ENCODE peak calls at places on chromosome 13, in four cellular contexts. One of them, this sample, is unnamed.

GRCh38 chr13:102132896-102133295 is 269.0 kb downstream of the FGF14 start:
- DNase-seq in AG10803: no peak
- DNase-seq in AG04450: no peak
- DNase-seq in omental fat pad: no peak
- DNase-seq in this sample: no peak

GRCh38 chr13:103184413-103184812 is 118.2 kb upstream of the SLC10A2 start:
- DNase-seq in AG10803: no peak
- DNase-seq in omental fat pad: no peak
- DNase-seq in AG04450: no peak
- DNase-seq in this sample: no peak

GRCh38 chr13:32318072-32318471 is 2.8 kb downstream of the BRCA2 start:
- DNase-seq in AG10803: peak
- DNase-seq in omental fat pad: no peak
- DNase-seq in AG04450: no peak
- DNase-seq in this sample: no peak

GRCh38 chr13:101554420-101555125 is 102.1 kb downstream of the ITGBL1 start:
- DNase-seq in AG10803: peak
- DNase-seq in omental fat pad: no peak
- DNase-seq in AG04450: no peak
- DNase-seq in this sample: no peak

GRCh38 chr13:73141292-73141771 is 82.5 kb downstream of the KLF5 start:
- DNase-seq in AG04450: no peak
- DNase-seq in AG10803: no peak
- DNase-seq in omental fat pad: no peak
- DNase-seq in this sample: no peak

GRCh38 chr13:106423530-106423929 is 111.9 kb downstream of the EFNB2 start:
- DNase-seq in AG04450: no peak
- DNase-seq in omental fat pad: no peak
- DNase-seq in AG10803: no peak
- DNase-seq in this sample: no peak

GRCh38 chr13:40515702-40516101 is 150.7 kb downstream of the FOXO1 start:
- DNase-seq in omental fat pad: no peak
- DNase-seq in AG04450: no peak
- DNase-seq in AG10803: no peak
- DNase-seq in this sample: no peak

GRCh38 chr13:66509176-66509575 is 721.0 kb downstream of the PCDH9 start:
- DNase-seq in AG10803: no peak
- DNase-seq in omental fat pad: no peak
- DNase-seq in AG04450: no peak
- DNase-seq in this sample: no peak

GRCh38 chr13:35293579-35293978 is 182.9 kb downstream of the MAB21L1 start:
- DNase-seq in omental fat pad: no peak
- DNase-seq in AG04450: no peak
- DNase-seq in AG10803: no peak
- DNase-seq in this sample: no peak

GRCh38 chr13:79779061-79779460 is 298.1 kb downstream of the NDFIP2 start:
- DNase-seq in AG10803: no peak
- DNase-seq in AG04450: no peak
- DNase-seq in omental fat pad: no peak
- DNase-seq in this sample: no peak

GRCh38 chr13:51663980-51664957 is 80.0 kb downstream of the WDFY2 start:
- DNase-seq in AG04450: no peak
- DNase-seq in omental fat pad: no peak
- DNase-seq in AG10803: peak
- DNase-seq in this sample: no peak

GRCh38 chr13:111533900-111534645 is 213.6 kb downstream of the TEX29 start:
- DNase-seq in AG10803: no peak
- DNase-seq in omental fat pad: no peak
- DNase-seq in AG04450: no peak
- DNase-seq in this sample: no peak

GRCh38 chr13:33536639-33537425 is 251.3 kb upstream of the STARD13 start:
- DNase-seq in omental fat pad: no peak
- DNase-seq in AG10803: peak
- DNase-seq in AG04450: peak
- DNase-seq in this sample: peak

GRCh38 chr13:28568286-28568685 is 73.4 kb upstream of the FLT1 start:
- DNase-seq in AG10803: peak
- DNase-seq in omental fat pad: no peak
- DNase-seq in AG04450: peak
- DNase-seq in this sample: no peak

GRCh38 chr13:24041822-24042221 is 118.7 kb upstream of the SPATA13 start:
- DNase-seq in AG10803: no peak
- DNase-seq in omental fat pad: no peak
- DNase-seq in AG04450: no peak
- DNase-seq in this sample: no peak

GRCh38 chr13:49855930-49856329 is 63.4 kb upstream of the KPNA3 start:
- DNase-seq in AG10803: no peak
- DNase-seq in AG04450: no peak
- DNase-seq in omental fat pad: no peak
- DNase-seq in this sample: no peak

GRCh38 chr13:94784066-94784465 is 71.7 kb upstream of the SOX21 start:
- DNase-seq in AG04450: no peak
- DNase-seq in AG10803: peak
- DNase-seq in omental fat pad: no peak
- DNase-seq in this sample: peak

GRCh38 chr13:95235199-95235726 is 66.0 kb downstream of the ABCC4 start:
- DNase-seq in AG04450: no peak
- DNase-seq in omental fat pad: no peak
- DNase-seq in AG10803: no peak
- DNase-seq in this sample: no peak

GRCh38 chr13:102770435-102770834 is 3.2 kb downstream of the TEX30 start:
- DNase-seq in AG10803: no peak
- DNase-seq in AG04450: no peak
- DNase-seq in omental fat pad: no peak
- DNase-seq in this sample: no peak

GRCh38 chr13:107867701-107868661 is 347.4 kb downstream of the LIG4 start:
- DNase-seq in omental fat pad: no peak
- DNase-seq in AG10803: no peak
- DNase-seq in AG04450: no peak
- DNase-seq in this sample: no peak
- TF ChIP-seq CTCF in omental fat pad: no peak
- TF ChIP-seq CTCF in AG10803: peak
- TF ChIP-seq CTCF in AG04450: peak
- TF ChIP-seq CTCF in this sample: peak

DNA sequence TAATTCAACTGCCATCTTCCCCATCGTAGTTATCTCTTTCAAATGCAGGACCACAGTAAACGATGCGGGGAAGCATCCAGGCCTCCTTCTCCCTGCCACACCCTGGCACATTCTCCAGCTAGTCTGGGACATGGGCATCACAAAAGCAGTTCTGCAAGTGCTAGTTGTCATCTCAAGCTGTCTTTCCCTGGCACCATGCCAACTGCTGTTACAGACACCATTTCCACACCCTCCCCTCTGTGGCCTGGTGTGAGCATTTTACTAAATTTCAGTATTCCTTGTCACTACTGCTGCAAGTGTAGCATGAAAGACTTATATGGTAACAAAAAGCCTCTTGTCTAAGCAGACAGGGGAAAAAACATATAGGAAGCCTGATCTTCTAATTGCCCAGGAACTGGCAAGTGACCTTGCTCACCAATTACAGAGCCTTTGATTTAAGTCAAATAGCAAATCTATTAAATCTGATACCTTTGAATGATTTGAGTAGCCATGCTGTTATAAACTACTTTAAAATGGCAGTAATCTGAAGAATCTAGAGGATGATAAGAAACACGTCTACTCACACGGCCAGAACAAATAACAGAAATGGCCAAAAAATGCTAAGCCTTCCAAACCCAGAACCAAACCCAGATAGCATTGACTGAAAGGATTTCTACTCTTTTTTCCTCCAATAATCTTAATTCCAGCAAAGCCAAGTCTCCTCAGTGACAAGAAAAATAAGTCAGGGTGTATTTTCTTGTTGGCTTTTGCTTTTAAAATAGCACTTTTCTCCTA is 179.0 kb downstream of the NUFIP1 start:
- DNase-seq in AG04450: no peak
- DNase-seq in AG10803: no peak
- DNase-seq in omental fat pad: no peak
- DNase-seq in this sample: no peak
- TF ChIP-seq CTCF in AG04450: no peak
- TF ChIP-seq CTCF in AG10803: no peak
- TF ChIP-seq CTCF in omental fat pad: no peak
- TF ChIP-seq CTCF in this sample: no peak

GRCh38 chr13:41587490-41587889 is 130.1 kb downstream of the RGCC start:
- DNase-seq in AG10803: no peak
- DNase-seq in AG04450: no peak
- DNase-seq in omental fat pad: no peak
- DNase-seq in this sample: no peak
- TF ChIP-seq CTCF in AG10803: no peak
- TF ChIP-seq CTCF in AG04450: no peak
- TF ChIP-seq CTCF in omental fat pad: no peak
- TF ChIP-seq CTCF in this sample: no peak

DNA sequence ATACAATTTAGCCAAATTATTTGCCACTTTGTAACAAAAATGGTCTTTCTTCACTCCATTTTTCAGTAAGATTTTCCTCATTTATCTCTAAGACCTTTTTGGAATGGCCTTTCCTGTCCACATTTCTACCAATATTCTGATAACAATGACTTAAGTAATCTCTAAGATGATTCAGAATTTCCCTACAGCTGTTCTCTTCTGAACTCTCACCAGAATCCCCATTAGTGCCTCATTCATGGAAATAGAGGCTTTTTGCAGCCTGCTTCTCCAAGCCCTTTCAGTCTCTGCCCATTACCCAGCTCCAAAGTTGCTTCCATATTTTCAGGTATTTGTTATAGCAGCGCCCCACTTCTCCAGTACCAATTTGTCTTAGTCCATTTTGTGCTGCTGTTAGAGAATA is 867.0 kb downstream of the GPC5 start:
- DNase-seq in AG04450: no peak
- DNase-seq in omental fat pad: no peak
- DNase-seq in AG10803: no peak
- DNase-seq in this sample: no peak
- TF ChIP-seq CTCF in AG04450: no peak
- TF ChIP-seq CTCF in omental fat pad: no peak
- TF ChIP-seq CTCF in AG10803: no peak
- TF ChIP-seq CTCF in this sample: no peak

GRCh38 chr13:20033486-20033885 is 75.0 kb downstream of the ZMYM2 start:
- DNase-seq in AG04450: no peak
- DNase-seq in AG10803: no peak
- DNase-seq in omental fat pad: no peak
- DNase-seq in this sample: no peak

GRCh38 chr13:20037908-20038307 is 79.4 kb downstream of the ZMYM2 start:
- DNase-seq in AG10803: no peak
- DNase-seq in omental fat pad: no peak
- DNase-seq in AG04450: no peak
- DNase-seq in this sample: no peak

DNA sequence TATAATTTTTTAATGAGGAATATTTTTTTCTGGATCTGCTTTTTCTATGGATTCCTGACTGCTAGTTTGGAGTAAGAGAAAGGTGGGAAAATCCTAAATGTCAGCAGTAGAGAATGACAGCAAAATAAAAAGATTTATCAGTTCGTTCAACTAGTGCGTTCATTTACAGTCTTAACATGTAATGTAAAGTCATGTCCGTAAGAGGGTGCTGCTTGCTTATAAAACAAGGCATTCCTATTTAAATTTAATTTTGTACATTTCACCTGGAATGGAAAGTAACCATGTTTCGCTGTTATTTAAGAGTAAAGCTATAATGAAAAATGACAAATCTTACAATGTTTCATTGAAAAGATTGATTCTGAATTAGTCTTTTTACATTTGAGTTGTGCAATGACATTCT is 76.6 kb downstream of the ZMYM2 start:
- DNase-seq in omental fat pad: no peak
- DNase-seq in AG04450: no peak
- DNase-seq in AG10803: no peak
- DNase-seq in this sample: no peak
- TF ChIP-seq CTCF in omental fat pad: no peak
- TF ChIP-seq CTCF in AG04450: peak
- TF ChIP-seq CTCF in AG10803: peak
- TF ChIP-seq CTCF in this sample: no peak

GRCh38 chr13:22256111-22256639 is 585.3 kb downstream of the FGF9 start:
- DNase-seq in omental fat pad: no peak
- DNase-seq in AG10803: no peak
- DNase-seq in AG04450: no peak
- DNase-seq in this sample: no peak
- TF ChIP-seq CTCF in omental fat pad: no peak
- TF ChIP-seq CTCF in AG10803: peak
- TF ChIP-seq CTCF in AG04450: no peak
- TF ChIP-seq CTCF in this sample: no peak

GRCh38 chr13:113002206-113002821 is 33.3 kb downstream of the MCF2L start:
- DNase-seq in AG10803: no peak
- DNase-seq in omental fat pad: no peak
- DNase-seq in AG04450: no peak
- DNase-seq in this sample: no peak
- TF ChIP-seq CTCF in AG10803: no peak
- TF ChIP-seq CTCF in omental fat pad: no peak
- TF ChIP-seq CTCF in AG04450: peak
- TF ChIP-seq CTCF in this sample: peak

DNA sequence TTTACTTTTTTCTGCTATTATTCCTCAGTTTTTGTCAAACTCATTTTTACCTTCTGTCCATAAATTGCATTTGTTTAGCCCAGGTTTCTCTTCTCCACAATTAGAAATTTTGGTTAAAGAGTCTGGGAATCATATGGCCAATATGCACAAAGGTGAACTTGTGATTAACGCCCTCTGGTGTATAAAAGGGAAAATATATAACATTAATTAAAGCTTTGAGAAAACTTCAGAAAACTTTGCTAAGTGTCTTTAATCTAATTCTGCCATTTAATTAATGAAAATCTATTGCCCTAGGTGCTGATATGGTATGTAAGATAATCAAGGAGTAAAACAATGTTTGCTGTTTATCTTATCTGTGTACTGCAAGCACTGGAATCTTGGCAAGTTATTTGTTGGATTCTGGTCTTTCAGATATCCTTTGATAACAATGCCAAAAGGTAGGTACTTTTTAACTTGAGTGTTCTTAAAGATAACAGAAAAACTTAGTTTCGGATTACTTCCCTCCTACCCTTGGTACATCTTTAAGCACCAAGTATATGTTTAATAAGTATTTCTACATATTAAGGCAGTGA is 402.6 kb downstream of the SUCLA2 start:
- DNase-seq in AG10803: peak
- DNase-seq in AG04450: no peak
- DNase-seq in omental fat pad: no peak
- DNase-seq in this sample: no peak
- TF ChIP-seq CTCF in AG10803: peak
- TF ChIP-seq CTCF in AG04450: peak
- TF ChIP-seq CTCF in omental fat pad: no peak
- TF ChIP-seq CTCF in this sample: peak